ENCODE peak calls at places on chromosome 17, in five cellular contexts. One of them, this sample, is unnamed. For H3K36me3, the result is how much of the 10 kb centered on the place peaks cover.

GRCh38 chr17:29613371-29613837 is 9.3 kb downstream of the CORO6 start:
- DNase-seq in psoas muscle: peak
- DNase-seq in IMR-90: peak
- DNase-seq in cardiac muscle cell: peak
- DNase-seq in tibial artery: peak
- DNase-seq in this sample: no peak

GRCh38 chr17:67500261-67500660 is 123.2 kb downstream of the PITPNC1 start:
- DNase-seq in cardiac muscle cell: no peak
- DNase-seq in IMR-90: peak
- DNase-seq in psoas muscle: no peak
- DNase-seq in tibial artery: no peak
- DNase-seq in this sample: no peak

GRCh38 chr17:47207143-47208067 is 1.7 kb upstream of the MYL4 start:
- DNase-seq in IMR-90: no peak
- DNase-seq in tibial artery: no peak
- DNase-seq in cardiac muscle cell: no peak
- DNase-seq in psoas muscle: no peak
- DNase-seq in this sample: no peak

GRCh38 chr17:45942284-45942683 is 47.9 kb downstream of the MAPT start:
- DNase-seq in cardiac muscle cell: no peak
- DNase-seq in tibial artery: peak
- DNase-seq in psoas muscle: peak
- DNase-seq in IMR-90: no peak
- DNase-seq in this sample: peak

GRCh38 chr17:55433629-55434422 is 12.2 kb upstream of the MMD start:
- DNase-seq in cardiac muscle cell: no peak
- DNase-seq in tibial artery: peak
- DNase-seq in psoas muscle: no peak
- DNase-seq in IMR-90: peak
- DNase-seq in this sample: peak

GRCh38 chr17:64209356-64209941 is 53.6 kb downstream of the TEX2 start:
- DNase-seq in cardiac muscle cell: no peak
- DNase-seq in psoas muscle: no peak
- DNase-seq in IMR-90: no peak
- DNase-seq in tibial artery: no peak
- DNase-seq in this sample: no peak

GRCh38 chr17:44820631-44821196 is 9.4 kb downstream of the GJC1 start:
- DNase-seq in psoas muscle: no peak
- DNase-seq in cardiac muscle cell: no peak
- DNase-seq in IMR-90: peak
- DNase-seq in tibial artery: no peak
- DNase-seq in this sample: no peak

GRCh38 chr17:57811633-57812280 is 38.1 kb downstream of the MRPS23 start:
- DNase-seq in IMR-90: no peak
- DNase-seq in tibial artery: no peak
- DNase-seq in cardiac muscle cell: no peak
- DNase-seq in psoas muscle: no peak
- DNase-seq in this sample: peak

GRCh38 chr17:64506201-64506575 is at the start of gene DDX5:
- DNase-seq in tibial artery: peak
- DNase-seq in cardiac muscle cell: peak
- DNase-seq in IMR-90: peak
- DNase-seq in psoas muscle: peak
- DNase-seq in this sample: peak

GRCh38 chr17:67376509-67376891 is 581 bp upstream of the PITPNC1 start:
- DNase-seq in tibial artery: no peak
- DNase-seq in IMR-90: peak
- DNase-seq in psoas muscle: no peak
- DNase-seq in cardiac muscle cell: peak
- DNase-seq in this sample: peak

GRCh38 chr17:61510991-61511390 is 58.8 kb downstream of the TBX4 start:
- DNase-seq in tibial artery: no peak
- DNase-seq in psoas muscle: no peak
- DNase-seq in IMR-90: no peak
- DNase-seq in cardiac muscle cell: no peak
- DNase-seq in this sample: no peak

GRCh38 chr17:9986754-9987382 is 81.8 kb upstream of the RCVRN start:
- DNase-seq in cardiac muscle cell: no peak
- DNase-seq in IMR-90: no peak
- DNase-seq in psoas muscle: peak
- DNase-seq in tibial artery: no peak
- DNase-seq in this sample: no peak

GRCh38 chr17:75487351-75488070 is 27.8 kb downstream of the CASKIN2 start:
- DNase-seq in cardiac muscle cell: no peak
- DNase-seq in psoas muscle: peak
- DNase-seq in IMR-90: no peak
- DNase-seq in tibial artery: peak
- DNase-seq in this sample: no peak

GRCh38 chr17:66904760-66905637 is 59.5 kb upstream of the CACNG4 start:
- DNase-seq in IMR-90: peak
- DNase-seq in tibial artery: no peak
- DNase-seq in cardiac muscle cell: peak
- DNase-seq in psoas muscle: no peak
- DNase-seq in this sample: peak

GRCh38 chr17:33560165-33560564 is 267.1 kb upstream of the ASIC2 start:
- DNase-seq in psoas muscle: no peak
- DNase-seq in IMR-90: peak
- DNase-seq in tibial artery: no peak
- DNase-seq in cardiac muscle cell: no peak
- DNase-seq in this sample: no peak

GRCh38 chr17:82876602-82877391 is 37.0 kb upstream of the ZNF750 start:
- DNase-seq in IMR-90: peak
- DNase-seq in tibial artery: peak
- DNase-seq in psoas muscle: peak
- DNase-seq in cardiac muscle cell: peak
- DNase-seq in this sample: peak

GRCh38 chr17:13587487-13588338 is 14.0 kb downstream of the HS3ST3A1 start:
- DNase-seq in tibial artery: no peak
- DNase-seq in psoas muscle: no peak
- DNase-seq in cardiac muscle cell: no peak
- DNase-seq in IMR-90: peak
- DNase-seq in this sample: no peak

GRCh38 chr17:57672971-57673370 is 72.1 kb downstream of the CCDC182 start:
- DNase-seq in IMR-90: no peak
- DNase-seq in psoas muscle: no peak
- DNase-seq in cardiac muscle cell: no peak
- DNase-seq in tibial artery: no peak
- DNase-seq in this sample: no peak

GRCh38 chr17:8955021-8955420 is 10.5 kb downstream of the PIK3R5 start:
- DNase-seq in tibial artery: no peak
- DNase-seq in psoas muscle: no peak
- DNase-seq in cardiac muscle cell: no peak
- DNase-seq in IMR-90: no peak
- DNase-seq in this sample: no peak

GRCh38 chr17:71423871-71424546 is 696.8 kb upstream of the SOX9 start:
- DNase-seq in tibial artery: no peak
- DNase-seq in cardiac muscle cell: no peak
- DNase-seq in psoas muscle: no peak
- DNase-seq in IMR-90: peak
- DNase-seq in this sample: peak

GRCh38 chr17:69581061-69581955 is 166.8 kb downstream of the MAP2K6 start:
- DNase-seq in cardiac muscle cell: no peak
- DNase-seq in IMR-90: peak
- DNase-seq in tibial artery: no peak
- DNase-seq in psoas muscle: no peak
- DNase-seq in this sample: no peak

GRCh38 chr17:29931253-29931932 is 1.4 kb upstream of the SSH2 start:
- DNase-seq in cardiac muscle cell: peak
- DNase-seq in tibial artery: peak
- DNase-seq in IMR-90: peak
- DNase-seq in psoas muscle: peak
- DNase-seq in this sample: peak

GRCh38 chr17:41734139-41734948 is at the start of gene HAP1:
- DNase-seq in cardiac muscle cell: peak
- DNase-seq in tibial artery: no peak
- DNase-seq in IMR-90: peak
- DNase-seq in psoas muscle: no peak
- DNase-seq in this sample: no peak

GRCh38 chr17:17824780-17825614 is 11.8 kb downstream of the SREBF1 start:
- DNase-seq in IMR-90: no peak
- DNase-seq in tibial artery: peak
- DNase-seq in psoas muscle: peak
- DNase-seq in cardiac muscle cell: no peak
- DNase-seq in this sample: no peak

GRCh38 chr17:1627987-1628855 is at the start of gene SLC43A2:
- DNase-seq in IMR-90: peak
- DNase-seq in tibial artery: peak
- DNase-seq in cardiac muscle cell: peak
- DNase-seq in psoas muscle: peak
- DNase-seq in this sample: peak

GRCh38 chr17:61307905-61308886 is 91.4 kb upstream of the TBX2 start:
- DNase-seq in IMR-90: peak
- DNase-seq in tibial artery: no peak
- DNase-seq in cardiac muscle cell: no peak
- DNase-seq in psoas muscle: no peak
- DNase-seq in this sample: no peak

GRCh38 chr17:17406225-17406624 is 70.6 kb upstream of the MED9 start:
- DNase-seq in IMR-90: no peak
- DNase-seq in psoas muscle: peak
- DNase-seq in tibial artery: peak
- DNase-seq in cardiac muscle cell: no peak
- DNase-seq in this sample: no peak

GRCh38 chr17:1561420-1562177 is 993 bp downstream of the PITPNA start:
- DNase-seq in IMR-90: no peak
- DNase-seq in psoas muscle: peak
- DNase-seq in cardiac muscle cell: peak
- DNase-seq in tibial artery: no peak
- DNase-seq in this sample: no peak

GRCh38 chr17:8946476-8946875 is 19.0 kb downstream of the PIK3R5 start:
- DNase-seq in cardiac muscle cell: no peak
- DNase-seq in tibial artery: no peak
- DNase-seq in psoas muscle: no peak
- DNase-seq in IMR-90: peak
- DNase-seq in this sample: no peak

GRCh38 chr17:79231766-79232287 is 157.2 kb downstream of the ENGASE start:
- DNase-seq in IMR-90: no peak
- DNase-seq in tibial artery: no peak
- DNase-seq in psoas muscle: no peak
- DNase-seq in cardiac muscle cell: no peak
- DNase-seq in this sample: no peak
- H3K4me3 ChIP-seq in IMR-90: no peak
- H3K4me3 ChIP-seq in tibial artery: no peak
- H3K4me3 ChIP-seq in psoas muscle: no peak
- H3K4me3 ChIP-seq in cardiac muscle cell: no peak
- H3K4me3 ChIP-seq in this sample: no peak

GRCh38 chr17:37138726-37139125 is 190.0 kb downstream of the AATF start:
- DNase-seq in psoas muscle: no peak
- DNase-seq in tibial artery: no peak
- DNase-seq in IMR-90: peak
- DNase-seq in cardiac muscle cell: peak
- DNase-seq in this sample: no peak

GRCh38 chr17:37147301-37147812 is 198.6 kb downstream of the AATF start:
- DNase-seq in IMR-90: peak
- DNase-seq in cardiac muscle cell: no peak
- DNase-seq in tibial artery: no peak
- DNase-seq in psoas muscle: no peak
- DNase-seq in this sample: no peak

GRCh38 chr17:37137906-37138413 is 189.2 kb downstream of the AATF start:
- DNase-seq in tibial artery: no peak
- DNase-seq in cardiac muscle cell: no peak
- DNase-seq in IMR-90: no peak
- DNase-seq in psoas muscle: no peak
- DNase-seq in this sample: no peak

GRCh38 chr17:37146578-37147119 is 197.9 kb downstream of the AATF start:
- DNase-seq in IMR-90: no peak
- DNase-seq in tibial artery: no peak
- DNase-seq in cardiac muscle cell: no peak
- DNase-seq in psoas muscle: no peak
- DNase-seq in this sample: no peak

DNA sequence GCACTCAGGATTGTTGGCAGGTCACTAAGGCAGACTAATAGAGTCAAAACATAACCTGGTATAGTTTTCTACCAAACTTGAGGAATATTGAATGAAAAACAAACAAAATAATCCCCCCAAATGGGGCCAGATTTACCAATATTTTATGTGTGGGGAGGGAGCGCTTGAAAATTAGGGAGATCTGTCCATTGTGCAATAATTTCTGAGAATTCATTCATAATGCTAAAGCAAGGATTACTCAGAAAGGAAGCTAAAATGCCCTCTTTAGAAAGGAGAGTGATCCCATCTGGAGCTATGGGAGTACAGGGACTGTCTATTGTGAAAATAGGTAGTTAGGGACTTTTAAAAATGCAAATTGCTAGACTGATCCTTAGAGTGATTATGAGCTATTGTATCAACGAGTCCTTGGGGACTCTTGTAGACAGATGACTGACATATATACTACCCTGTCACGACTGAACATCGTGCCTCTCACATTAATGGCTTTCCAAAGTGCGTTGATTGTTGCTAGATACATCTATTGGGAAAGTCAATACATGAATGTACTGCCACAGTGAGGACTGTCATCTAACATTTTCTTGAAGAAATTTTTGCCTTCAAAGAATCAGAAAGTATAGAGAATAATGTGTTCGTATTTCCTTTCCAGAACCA is 193.7 kb downstream of the AATF start:
- DNase-seq in IMR-90: no peak
- DNase-seq in cardiac muscle cell: no peak
- DNase-seq in tibial artery: no peak
- DNase-seq in psoas muscle: no peak
- DNase-seq in this sample: no peak
- H3K36me3 ChIP-seq in IMR-90: under half
- H3K36me3 ChIP-seq in cardiac muscle cell: under half
- H3K36me3 ChIP-seq in tibial artery: under half
- H3K36me3 ChIP-seq in psoas muscle: under half
- H3K36me3 ChIP-seq in this sample: under half

DNA sequence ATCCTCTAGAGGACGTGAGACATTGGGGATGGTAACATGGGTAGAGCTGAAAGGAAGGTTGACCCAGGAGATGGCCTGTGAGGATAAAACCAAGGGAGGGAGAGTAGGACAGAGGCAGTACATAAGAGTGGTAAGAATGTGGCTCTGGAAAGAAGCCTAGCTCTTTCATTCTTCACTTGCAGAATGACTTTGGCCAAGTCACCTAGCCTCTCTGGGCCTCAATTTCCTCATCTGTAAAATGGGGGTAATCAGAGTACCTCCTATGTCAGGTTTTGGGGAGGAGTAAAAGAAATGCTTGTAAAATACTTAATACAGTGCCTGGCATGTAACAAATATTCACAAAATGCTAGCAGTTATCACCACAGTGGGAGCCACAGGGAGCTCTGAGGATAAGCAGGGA is 6.9 kb downstream of the KDM6B start:
- DNase-seq in IMR-90: no peak
- DNase-seq in cardiac muscle cell: no peak
- DNase-seq in psoas muscle: no peak
- DNase-seq in tibial artery: no peak
- DNase-seq in this sample: no peak
- H3K4me3 ChIP-seq in IMR-90: no peak
- H3K4me3 ChIP-seq in cardiac muscle cell: peak
- H3K4me3 ChIP-seq in psoas muscle: peak
- H3K4me3 ChIP-seq in tibial artery: peak
- H3K4me3 ChIP-seq in this sample: peak

DNA sequence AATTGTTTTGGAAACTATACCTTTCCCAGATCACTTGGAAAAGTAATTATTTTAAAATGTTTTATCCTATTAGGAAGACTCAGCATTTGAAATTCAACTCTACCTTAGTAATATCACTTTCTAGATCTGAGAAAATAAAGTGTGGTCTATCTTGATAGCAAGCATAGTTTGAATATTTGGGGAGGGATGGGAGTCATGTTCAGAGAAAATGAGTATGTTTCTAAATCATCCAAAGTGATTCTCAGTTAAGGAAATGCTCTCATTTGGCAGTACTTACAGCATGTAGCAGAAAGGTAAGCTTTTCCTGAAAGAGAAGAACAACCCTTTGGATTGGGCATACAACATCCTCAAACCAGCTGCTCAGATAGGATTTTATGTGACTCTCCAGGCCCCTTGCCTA is 6.9 kb downstream of the C17orf75 start:
- DNase-seq in cardiac muscle cell: no peak
- DNase-seq in tibial artery: no peak
- DNase-seq in psoas muscle: no peak
- DNase-seq in IMR-90: no peak
- DNase-seq in this sample: no peak
- H3K36me3 ChIP-seq in cardiac muscle cell: half or more
- H3K36me3 ChIP-seq in tibial artery: half or more
- H3K36me3 ChIP-seq in psoas muscle: half or more
- H3K36me3 ChIP-seq in IMR-90: under half
- H3K36me3 ChIP-seq in this sample: under half

This sample was measured in SJCRH30.